ENCODE peak calls at places on chromosomes 4 and X, in nine cellular contexts. Y is AG04450, L is fibroblast of the aortic adventitia, P is HL-60, U is adrenal gland, W is Peyer's patch, M is choroid plexus epithelial cell, T is upper lobe of right lung, A is PC-3. H is an unnamed sample.

GRCh38 chrX:154607370-154607769 is 11.7 kb downstream of the CTAG1B start:
- DNase-seq in L (no peak), W (no peak), M (no peak), U (no peak), T (no peak), Y (no peak), P (no peak), A (peak; percentile 81), H (no peak)

GRCh38 chr4:77188498-77189187 is 31.6 kb downstream of the CCNG2 start:
- DNase-seq in A (no peak), U (no peak), Y (no peak), L (no peak), P (no peak), M (no peak), W (no peak), T (no peak), H (no peak)

GRCh38 chr4:7487998-7488671 is 53.4 kb upstream of the PSAPL1 start:
- DNase-seq in M (no peak), T (no peak), P (no peak), A (no peak), W (no peak), Y (no peak), L (no peak), U (no peak), H (no peak)

GRCh38 chr4:14864365-14864762 is 137.9 kb upstream of the CPEB2 start:
- DNase-seq in M (no peak), A (no peak), Y (no peak), U (no peak), P (no peak), T (no peak), L (no peak), W (no peak), H (no peak)

GRCh38 chr4:140943887-140944515 is 187.8 kb upstream of the TBC1D9 start:
- DNase-seq in W (no peak), M (peak; percentile 90), U (no peak), T (no peak), Y (no peak), P (no peak), L (peak; percentile 60), A (no peak), H (no peak)

GRCh38 chr4:116357758-116358157 is 727.6 kb downstream of the TRAM1L1 start:
- DNase-seq in W (no peak), A (peak; percentile 35), L (peak; percentile 82), M (peak; percentile 4), P (peak; percentile 24), T (no peak), Y (no peak), U (no peak), H (no peak)

GRCh38 chrX:107542500-107542899 is 85.8 kb upstream of the PRPS1 start:
- DNase-seq in L (peak; percentile 50), T (no peak), P (no peak), U (no peak), Y (no peak), A (peak; percentile 48), M (peak; percentile 46), W (no peak), H (no peak)

GRCh38 chr4:189092596-189092995 is 848.1 kb upstream of the FRG1 start:
- DNase-seq in U (no peak), Y (no peak), A (no peak), T (no peak), W (no peak), P (no peak), M (peak; percentile 0), L (no peak), H (no peak)

GRCh38 chr4:160373911-160374310 is 1271.0 kb downstream of the RAPGEF2 start:
- DNase-seq in Y (no peak), U (no peak), W (no peak), A (peak; percentile 28), L (no peak), T (no peak), P (no peak), M (no peak), H (no peak)

GRCh38 chr4:155738548-155738947 is 20.3 kb upstream of the GUCY1B1 start:
- DNase-seq in Y (peak; percentile 68), L (peak; percentile 18), A (peak; percentile 9), M (no peak), W (no peak), U (no peak), T (no peak), P (no peak), H (no peak)

GRCh38 chrX:26848511-26848910 is 614.6 kb downstream of the PPP4R3C start:
- DNase-seq in U (no peak), A (no peak), T (no peak), L (peak; percentile 8), P (no peak), Y (no peak), M (peak; percentile 46), W (no peak), H (no peak)

GRCh38 chr4:83179205-83179604 is 64.7 kb upstream of the PLAC8 start:
- DNase-seq in L (no peak), W (no peak), A (no peak), Y (no peak), U (no peak), M (no peak), P (no peak), T (no peak), H (no peak)

GRCh38 chr4:10737335-10737734 is 52.8 kb upstream of the CLNK start:
- DNase-seq in W (no peak), L (no peak), M (peak; percentile 63), T (no peak), Y (no peak), U (peak; percentile 7), A (no peak), P (no peak), H (no peak)

GRCh38 chr4:162016991-162017390 is 146.8 kb downstream of the FSTL5 start:
- DNase-seq in U (no peak), M (no peak), Y (no peak), A (no peak), P (no peak), T (no peak), L (no peak), W (no peak), H (no peak)

GRCh38 chrX:15206306-15206705 is 63.6 kb downstream of the ASB9 start:
- DNase-seq in A (no peak), Y (no peak), W (no peak), U (no peak), M (no peak), L (no peak), P (no peak), T (no peak), H (no peak)

DNA sequence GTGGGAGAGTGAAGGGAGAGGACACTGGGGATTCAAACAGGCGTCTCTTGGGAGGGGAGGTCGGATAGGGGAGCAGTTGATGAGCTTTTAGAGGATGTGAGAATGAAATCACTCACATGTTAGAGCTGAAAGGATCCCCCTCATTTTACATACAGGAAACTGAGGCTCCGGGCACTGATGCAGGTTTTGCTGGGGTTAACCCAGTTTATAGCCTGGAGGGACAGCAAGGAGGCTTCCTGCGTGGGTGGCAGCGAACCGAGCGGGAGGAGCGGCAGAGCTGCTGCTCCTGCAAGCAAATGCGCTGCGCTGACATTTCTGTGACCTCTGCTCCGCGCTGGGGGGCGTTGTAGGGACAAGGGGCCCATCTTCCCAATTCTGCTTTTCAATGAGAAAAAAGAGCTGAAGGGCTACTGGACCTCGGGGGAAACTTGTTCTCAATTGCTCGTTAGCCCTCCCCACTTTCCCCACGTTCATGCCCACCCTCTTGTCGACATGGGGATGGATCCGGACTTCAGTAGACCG is 1.1 kb upstream of the NEUROG2 start:
- DNase-seq in L (no peak), Y (no peak), P (no peak), T (no peak), W (no peak), U (no peak), M (no peak), A (no peak), H (no peak)
- TF ChIP-seq CTCF in L (no peak), Y (no peak), P (no peak), T (no peak), W (no peak), U (no peak), M (no peak), A (no peak), H (no peak)

GRCh38 chrX:43469391-43470054 is 186.6 kb upstream of the MAOA start:
- DNase-seq in P (no peak), U (no peak), W (no peak), T (no peak), M (no peak), L (no peak), Y (no peak), A (no peak), H (no peak)

DNA sequence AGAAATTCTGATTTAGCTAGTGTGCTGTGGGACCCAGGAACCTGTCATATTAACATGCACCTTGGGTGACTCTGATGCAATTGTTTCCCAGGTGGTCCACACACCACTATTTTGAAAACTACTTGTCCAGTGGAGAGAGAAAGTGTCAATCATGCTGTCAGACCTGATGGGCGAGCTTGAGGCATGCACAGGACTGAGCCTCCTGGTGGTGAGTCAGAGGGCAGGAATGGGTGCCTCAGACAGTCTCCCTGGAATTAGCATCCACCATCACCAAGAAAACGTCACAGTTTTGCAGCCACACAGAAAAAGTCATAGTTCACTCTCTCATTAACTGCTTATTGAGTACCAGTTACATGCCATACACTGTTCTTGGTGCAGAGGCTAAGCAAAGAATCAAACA is 181.8 kb upstream of the MAOA start:
- DNase-seq in L (no peak), U (no peak), W (no peak), P (no peak), M (no peak), A (peak; percentile 52), Y (no peak), T (no peak), H (no peak)
- TF ChIP-seq CTCF in L (no peak), U (no peak), W (no peak), P (no peak), M (no peak), A (peak; percentile 13), Y (no peak), T (no peak), H (no peak)

DNA sequence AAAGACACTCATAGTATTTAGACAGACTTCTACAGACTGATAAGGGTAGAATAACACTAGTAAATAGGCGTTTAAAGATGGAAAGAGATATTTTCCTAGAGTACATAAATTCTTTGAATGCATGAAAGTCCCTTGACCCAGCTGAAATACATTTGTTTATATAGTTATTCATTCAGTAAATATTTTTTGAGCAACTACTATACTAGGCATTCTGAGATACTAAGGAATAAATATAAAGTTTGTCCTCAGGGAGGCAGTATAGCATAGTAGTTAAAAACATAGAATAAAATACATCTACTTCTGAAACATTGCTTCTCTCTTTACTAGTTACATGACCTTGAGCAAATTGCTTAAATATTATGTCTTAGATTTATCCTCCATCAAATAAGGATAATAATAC is 27.4 kb downstream of the HMGN5 start:
- DNase-seq in W (no peak), A (peak; percentile 71), Y (no peak), L (peak; percentile 51), M (peak; percentile 48), T (no peak), U (no peak), P (no peak), H (no peak)
- TF ChIP-seq CTCF in W (no peak), A (peak; percentile 59), Y (peak; percentile 15), L (peak; percentile 11), M (peak; percentile 32), T (peak; percentile 43), U (peak; percentile 12), P (no peak), H (no peak)

DNA sequence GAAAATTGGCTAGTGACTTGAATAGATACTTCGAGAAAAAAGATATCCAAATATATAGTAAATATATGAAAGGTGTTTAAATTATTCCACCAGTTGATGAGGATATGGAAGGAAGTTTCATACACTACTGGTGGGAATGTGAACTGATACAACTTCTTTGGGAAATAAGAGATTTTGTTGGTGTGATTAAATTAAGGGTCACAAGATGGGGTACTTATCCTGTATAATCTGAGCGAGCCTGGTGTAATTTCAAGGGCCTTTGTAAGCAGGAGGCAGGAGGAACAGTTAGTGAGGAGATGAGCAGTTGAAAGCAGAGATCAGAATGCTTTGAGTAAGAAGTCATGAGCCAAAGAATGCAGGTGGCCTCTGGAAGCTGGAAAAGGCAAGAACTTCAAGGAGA is 192.2 kb downstream of the KCTD8 start:
- DNase-seq in Y (no peak), W (no peak), P (no peak), M (no peak), A (peak; percentile 8), T (no peak), U (no peak), L (no peak), H (no peak)
- TF ChIP-seq CTCF in Y (no peak), W (no peak), P (no peak), M (no peak), A (peak; percentile 17), T (no peak), U (no peak), L (no peak), H (no peak)